ENCODE peak calls at places on chromosome 18, in six cellular contexts. One of them, this sample, is unnamed.

GRCh38 chr18:10401489-10401888 is 52.9 kb upstream of the APCDD1 start:
- DNase-seq in transverse colon: no peak
- DNase-seq in SJSA1: no peak
- DNase-seq in NCI-H1092 treated with DMSO at 0.1 percent for 48 hours: no peak
- DNase-seq in A172: no peak
- DNase-seq in CD4-positive, alpha-beta T cell: no peak
- DNase-seq in this sample: no peak

GRCh38 chr18:39838831-39839230 is 2116.2 kb upstream of the PIK3C3 start:
- DNase-seq in transverse colon: no peak
- DNase-seq in SJSA1: no peak
- DNase-seq in NCI-H1092 treated with DMSO at 0.1 percent for 48 hours: no peak
- DNase-seq in A172: no peak
- DNase-seq in CD4-positive, alpha-beta T cell: no peak
- DNase-seq in this sample: no peak

GRCh38 chr18:5073026-5073944 is 123.8 kb downstream of the AKAIN1 start:
- DNase-seq in transverse colon: peak
- DNase-seq in SJSA1: peak
- DNase-seq in NCI-H1092 treated with DMSO at 0.1 percent for 48 hours: peak
- DNase-seq in A172: peak
- DNase-seq in CD4-positive, alpha-beta T cell: peak
- DNase-seq in this sample: peak

GRCh38 chr18:45104071-45104440 is 423.4 kb downstream of the SETBP1 start:
- DNase-seq in transverse colon: no peak
- DNase-seq in SJSA1: no peak
- DNase-seq in NCI-H1092 treated with DMSO at 0.1 percent for 48 hours: no peak
- DNase-seq in A172: no peak
- DNase-seq in CD4-positive, alpha-beta T cell: no peak
- DNase-seq in this sample: no peak

GRCh38 chr18:69874058-69874457 is 73.6 kb downstream of the CD226 start:
- DNase-seq in transverse colon: no peak
- DNase-seq in SJSA1: no peak
- DNase-seq in NCI-H1092 treated with DMSO at 0.1 percent for 48 hours: no peak
- DNase-seq in A172: peak
- DNase-seq in CD4-positive, alpha-beta T cell: no peak
- DNase-seq in this sample: no peak

GRCh38 chr18:26088482-26088881 is 1.9 kb downstream of the SS18 start:
- DNase-seq in transverse colon: no peak
- DNase-seq in SJSA1: no peak
- DNase-seq in NCI-H1092 treated with DMSO at 0.1 percent for 48 hours: no peak
- DNase-seq in A172: peak
- DNase-seq in CD4-positive, alpha-beta T cell: no peak
- DNase-seq in this sample: peak

GRCh38 chr18:55351220-55351619 is 236.8 kb downstream of the TCF4 start:
- DNase-seq in transverse colon: no peak
- DNase-seq in SJSA1: peak
- DNase-seq in NCI-H1092 treated with DMSO at 0.1 percent for 48 hours: no peak
- DNase-seq in A172: peak
- DNase-seq in CD4-positive, alpha-beta T cell: no peak
- DNase-seq in this sample: peak

GRCh38 chr18:75314117-75314516 is 103.5 kb downstream of the TSHZ1 start:
- DNase-seq in transverse colon: no peak
- DNase-seq in SJSA1: no peak
- DNase-seq in NCI-H1092 treated with DMSO at 0.1 percent for 48 hours: no peak
- DNase-seq in A172: no peak
- DNase-seq in CD4-positive, alpha-beta T cell: no peak
- DNase-seq in this sample: no peak

GRCh38 chr18:78402440-78402839 is 577.2 kb upstream of the SALL3 start:
- DNase-seq in transverse colon: no peak
- DNase-seq in SJSA1: no peak
- DNase-seq in NCI-H1092 treated with DMSO at 0.1 percent for 48 hours: no peak
- DNase-seq in A172: no peak
- DNase-seq in CD4-positive, alpha-beta T cell: no peak
- DNase-seq in this sample: no peak

GRCh38 chr18:42412281-42412680 is 457.2 kb downstream of the PIK3C3 start:
- DNase-seq in transverse colon: no peak
- DNase-seq in SJSA1: no peak
- DNase-seq in NCI-H1092 treated with DMSO at 0.1 percent for 48 hours: no peak
- DNase-seq in A172: peak
- DNase-seq in CD4-positive, alpha-beta T cell: no peak
- DNase-seq in this sample: no peak

GRCh38 chr18:48673456-48674197 is 134.8 kb downstream of the CTIF start:
- DNase-seq in transverse colon: no peak
- DNase-seq in SJSA1: no peak
- DNase-seq in NCI-H1092 treated with DMSO at 0.1 percent for 48 hours: no peak
- DNase-seq in A172: no peak
- DNase-seq in CD4-positive, alpha-beta T cell: no peak
- DNase-seq in this sample: no peak

GRCh38 chr18:61975526-61976326 is 82.9 kb upstream of the RNF152 start:
- DNase-seq in transverse colon: no peak
- DNase-seq in SJSA1: no peak
- DNase-seq in NCI-H1092 treated with DMSO at 0.1 percent for 48 hours: no peak
- DNase-seq in A172: no peak
- DNase-seq in CD4-positive, alpha-beta T cell: no peak
- DNase-seq in this sample: no peak

This sample was measured in endothelial cell of umbilical vein.